ENCODE peak calls at places on chromosomes 7 and 10, in six cellular contexts. L, X, I, G, S and N are unnamed samples.
A peak's percentile ranks its signal among the peaks of the same experiment; 100 is the strongest.

GRCh38 chr7:20831976-20832375 is 45.3 kb upstream of the SP8 start:
- DNase-seq in L (no peak), X (no peak), I (no peak), G (no peak), S (no peak), N (no peak)

GRCh38 chr10:18659784-18660561 is 742 bp downstream of the ARL5B start:
- DNase-seq in L (peak; percentile 53), X (no peak), I (peak; percentile 54), G (peak; percentile 78), S (no peak), N (no peak)

GRCh38 chr7:134512271-134512670 is 15.1 kb upstream of the AKR1B10 start:
- DNase-seq in L (no peak), X (no peak), I (no peak), G (peak; percentile 100), S (no peak), N (no peak)

GRCh38 chr10:120741415-120741814 is 109.7 kb upstream of the WDR11 start:
- DNase-seq in L (no peak), X (no peak), I (no peak), G (no peak), S (no peak), N (no peak)

GRCh38 chr10:101188942-101189341 is 40.3 kb downstream of the LBX1 start:
- DNase-seq in L (no peak), X (no peak), I (no peak), G (no peak), S (no peak), N (no peak)

GRCh38 chr10:36019749-36020148 is 377.7 kb upstream of the FZD8 start:
- DNase-seq in L (no peak), X (no peak), I (no peak), G (no peak), S (no peak), N (no peak)

GRCh38 chr7:50449881-50450690 is at the start of gene FIGNL1:
- DNase-seq in L (peak; percentile 79), X (peak; percentile 69), I (peak; percentile 86), G (peak; percentile 74), S (peak; percentile 92), N (peak; percentile 53)

GRCh38 chr7:131674131-131674530 is 117.7 kb upstream of the PODXL start:
- DNase-seq in L (no peak), X (no peak), I (no peak), G (no peak), S (no peak), N (no peak)

GRCh38 chr10:117339569-117339968 is 35.7 kb downstream of the PDZD8 start:
- DNase-seq in L (no peak), X (no peak), I (no peak), G (no peak), S (no peak), N (peak; percentile 11)

GRCh38 chr7:50865450-50865849 is 82.8 kb upstream of the GRB10 start:
- DNase-seq in L (no peak), X (no peak), I (no peak), G (no peak), S (no peak), N (no peak)

GRCh38 chr10:71302874-71303568 is 16.0 kb upstream of the SLC29A3 start:
- DNase-seq in L (no peak), X (no peak), I (no peak), G (peak; percentile 67), S (no peak), N (peak; percentile 40)

GRCh38 chr10:122051609-122052385 is 62.8 kb downstream of the TACC2 start:
- DNase-seq in L (peak; percentile 77), X (peak; percentile 30), I (peak; percentile 63), G (peak; percentile 80), S (no peak), N (peak; percentile 54)

GRCh38 chr7:82443044-82443800 is at the start of gene CACNA2D1:
- DNase-seq in L (peak; percentile 27), X (peak; percentile 27), I (no peak), G (no peak), S (peak; percentile 83), N (no peak)

GRCh38 chr7:47393406-47393805 is 188.5 kb downstream of the TNS3 start:
- DNase-seq in L (peak; percentile 15), X (no peak), I (no peak), G (no peak), S (no peak), N (no peak)

GRCh38 chr10:15374156-15374555 is 3.1 kb upstream of the FAM171A1 start:
- DNase-seq in L (no peak), X (no peak), I (no peak), G (no peak), S (no peak), N (no peak)

GRCh38 chr10:51763746-51764145 is 64.4 kb upstream of the CSTF2T start:
- DNase-seq in L (no peak), X (no peak), I (no peak), G (no peak), S (no peak), N (no peak)

GRCh38 chr10:20535846-20536245 is 361.3 kb downstream of the NEBL start:
- DNase-seq in L (no peak), X (no peak), I (no peak), G (no peak), S (no peak), N (no peak)

DNA sequence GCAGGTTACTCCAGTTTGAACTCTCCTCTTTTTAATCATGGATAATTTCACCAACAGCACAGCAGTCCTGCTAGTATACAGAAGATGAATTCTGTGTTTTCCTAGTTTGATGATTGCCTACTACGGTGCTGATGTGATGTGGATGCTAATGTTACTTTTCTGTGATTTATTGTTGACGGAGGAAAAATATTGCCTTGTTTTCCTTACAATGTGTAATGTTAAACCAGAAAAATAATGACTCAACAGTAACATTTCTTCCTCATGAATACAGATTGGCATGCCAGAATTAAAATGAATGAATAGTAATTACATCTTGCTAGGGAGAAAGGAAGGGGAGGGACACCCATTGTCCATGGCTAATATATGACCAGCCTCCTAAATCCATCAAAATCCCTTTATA is 360.7 kb downstream of the NEBL start:
- DNase-seq in L (no peak), X (no peak), I (no peak), G (no peak), S (no peak), N (no peak)
- H3K4me3 ChIP-seq in L (no peak overlapping the region), X (no peak overlapping the region), I (no peak overlapping the region), G (no peak overlapping the region), S (no peak overlapping the region), N (no peak overlapping the region)

DNA sequence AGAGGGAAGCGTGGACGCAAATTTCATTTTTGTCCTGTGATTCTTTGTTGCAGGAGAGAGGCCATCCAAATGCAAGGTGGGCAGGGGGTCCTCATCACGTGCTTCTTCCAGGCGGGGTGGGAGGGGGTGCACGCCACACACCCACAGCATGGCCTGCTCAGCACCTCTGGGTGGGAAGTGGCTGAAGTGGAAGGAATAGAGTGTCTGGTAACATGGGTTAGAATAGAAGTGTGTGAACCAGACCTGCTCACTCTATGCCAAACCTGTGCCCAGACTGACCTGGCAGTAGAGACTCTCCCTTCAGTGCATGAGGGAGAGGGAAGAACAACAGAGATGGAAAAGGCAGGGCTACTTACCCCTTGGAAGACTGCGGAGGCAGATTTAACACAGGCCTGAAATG is 21.7 kb downstream of the ZNF503 start:
- DNase-seq in L (no peak), X (no peak), I (no peak), G (peak; percentile 30), S (no peak), N (no peak)
- H3K27me3 ChIP-seq in L (no peaks in the 10 kb centered on the region), X (no peaks in the 10 kb centered on the region), I (no peaks in the 10 kb centered on the region), G (no peaks in the 10 kb centered on the region), S (no peaks in the 10 kb centered on the region), N (no peaks in the 10 kb centered on the region)

GRCh38 chr7:30681262-30682130 is 760 bp downstream of the CRHR2 start:
- DNase-seq in L (no peak), X (no peak), I (no peak), G (no peak), S (no peak), N (no peak)

GRCh38 chr7:30684351-30684750 is 2.1 kb upstream of the CRHR2 start:
- DNase-seq in L (no peak), X (no peak), I (no peak), G (no peak), S (no peak), N (no peak)

GRCh38 chr7:30683839-30684238 is 1.6 kb upstream of the CRHR2 start:
- DNase-seq in L (no peak), X (no peak), I (no peak), G (no peak), S (no peak), N (no peak)

GRCh38 chr7:30683306-30683705 is 1.1 kb upstream of the CRHR2 start:
- DNase-seq in L (no peak), X (no peak), I (no peak), G (no peak), S (no peak), N (no peak)

GRCh38 chr7:30682131-30683083 is at the start of gene CRHR2:
- DNase-seq in L (no peak), X (peak; percentile 19), I (no peak), G (no peak), S (peak; percentile 67), N (no peak)
- H3K4me3 ChIP-seq in L (peak within 1 kb of the TSS; percentile 47), X (peak within 1 kb of the TSS; percentile 50), I (peak within 1 kb of the TSS; percentile 20), G (no peak within 1 kb of the TSS), S (peak within 1 kb of the TSS; percentile 57), N (peak within 1 kb of the TSS; percentile 5)

DNA sequence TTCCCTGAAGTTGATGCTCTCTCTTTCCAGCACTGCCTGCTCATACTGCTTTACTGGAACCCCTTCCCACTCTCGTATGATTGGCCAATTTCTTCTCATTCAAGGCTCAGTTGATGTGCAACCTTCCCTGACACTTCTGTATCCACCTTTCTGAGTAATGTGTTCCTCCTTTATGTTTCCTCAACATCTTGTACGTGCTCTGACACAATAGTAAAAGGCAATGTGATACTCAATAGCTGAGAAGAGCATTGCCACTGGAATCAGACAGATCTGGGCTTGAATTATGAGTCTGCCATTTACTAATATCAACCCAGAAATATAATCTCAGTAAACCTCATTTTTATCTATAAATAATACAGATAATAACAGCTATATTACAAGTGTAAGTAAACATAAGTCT is 34.7 kb downstream of the ARL4A start:
- DNase-seq in L (no peak), X (no peak), I (no peak), G (no peak), S (no peak), N (no peak)
- H3K27me3 ChIP-seq in L (no peaks in the 10 kb centered on the region), X (no peaks in the 10 kb centered on the region), I (no peaks in the 10 kb centered on the region), G (no peaks in the 10 kb centered on the region), S (no peaks in the 10 kb centered on the region), N (no peaks in the 10 kb centered on the region)

GRCh38 chr7:89618269-89618668 is 536.0 kb upstream of the STEAP1 start:
- DNase-seq in L (no peak), X (no peak), I (no peak), G (no peak), S (no peak), N (no peak)

GRCh38 chr7:89621925-89622641 is 532.2 kb upstream of the STEAP1 start:
- DNase-seq in L (no peak), X (no peak), I (no peak), G (no peak), S (no peak), N (no peak)

GRCh38 chr7:89623018-89623672 is 531.1 kb upstream of the STEAP1 start:
- DNase-seq in L (no peak), X (no peak), I (peak; percentile 43), G (no peak), S (no peak), N (peak; percentile 6)
- H3K4me3 ChIP-seq in L (no peak overlapping the region), X (no peak overlapping the region), I (no peak overlapping the region), G (no peak overlapping the region), S (no peak overlapping the region), N (no peak overlapping the region)